ENCODE peak calls at places on chromosomes 3 and 15, in four cellular contexts. One of them, this sample, is unnamed.

GRCh38 chr3:111803123-111803593 is 55.9 kb upstream of the PHLDB2 start:
- DNase-seq in GM18507: no peak
- DNase-seq in T-helper 9 cell: no peak
- DNase-seq in activated naive CD4-positive, alpha-beta T cell treated with anti-CD3 and anti-CD28 coated beads, Interleukin-2, amount 10 ng/mL, durations not matched to agents 7 days and 5 days: no peak
- DNase-seq in this sample: no peak

GRCh38 chr3:64921666-64922065 is 233.9 kb upstream of the ADAMTS9 start:
- DNase-seq in GM18507: no peak
- DNase-seq in T-helper 9 cell: no peak
- DNase-seq in activated naive CD4-positive, alpha-beta T cell treated with anti-CD3 and anti-CD28 coated beads, Interleukin-2, amount 10 ng/mL, durations not matched to agents 7 days and 5 days: no peak
- DNase-seq in this sample: no peak

GRCh38 chr3:24853685-24854341 is 359.2 kb upstream of the THRB start:
- DNase-seq in GM18507: no peak
- DNase-seq in T-helper 9 cell: no peak
- DNase-seq in activated naive CD4-positive, alpha-beta T cell treated with anti-CD3 and anti-CD28 coated beads, Interleukin-2, amount 10 ng/mL, durations not matched to agents 7 days and 5 days: no peak
- DNase-seq in this sample: no peak

GRCh38 chr15:89184886-89185526 is 36.4 kb downstream of the RLBP1 start:
- DNase-seq in GM18507: no peak
- DNase-seq in T-helper 9 cell: no peak
- DNase-seq in activated naive CD4-positive, alpha-beta T cell treated with anti-CD3 and anti-CD28 coated beads, Interleukin-2, amount 10 ng/mL, durations not matched to agents 7 days and 5 days: no peak
- DNase-seq in this sample: no peak

GRCh38 chr15:63501256-63502089 is 2.9 kb upstream of the USP3 start:
- DNase-seq in GM18507: no peak
- DNase-seq in T-helper 9 cell: peak
- DNase-seq in activated naive CD4-positive, alpha-beta T cell treated with anti-CD3 and anti-CD28 coated beads, Interleukin-2, amount 10 ng/mL, durations not matched to agents 7 days and 5 days: peak
- DNase-seq in this sample: no peak

GRCh38 chr3:64539451-64540196 is 148.2 kb downstream of the ADAMTS9 start:
- DNase-seq in GM18507: no peak
- DNase-seq in T-helper 9 cell: no peak
- DNase-seq in activated naive CD4-positive, alpha-beta T cell treated with anti-CD3 and anti-CD28 coated beads, Interleukin-2, amount 10 ng/mL, durations not matched to agents 7 days and 5 days: no peak
- DNase-seq in this sample: no peak

GRCh38 chr3:107236661-107237375 is 140.4 kb upstream of the CCDC54 start:
- DNase-seq in GM18507: no peak
- DNase-seq in T-helper 9 cell: no peak
- DNase-seq in activated naive CD4-positive, alpha-beta T cell treated with anti-CD3 and anti-CD28 coated beads, Interleukin-2, amount 10 ng/mL, durations not matched to agents 7 days and 5 days: no peak
- DNase-seq in this sample: no peak

GRCh38 chr3:135848051-135848450 is 117.5 kb upstream of the PPP2R3A start:
- DNase-seq in GM18507: no peak
- DNase-seq in T-helper 9 cell: no peak
- DNase-seq in activated naive CD4-positive, alpha-beta T cell treated with anti-CD3 and anti-CD28 coated beads, Interleukin-2, amount 10 ng/mL, durations not matched to agents 7 days and 5 days: no peak
- DNase-seq in this sample: no peak

GRCh38 chr3:28252016-28252415 is 10.6 kb downstream of the CMC1 start:
- DNase-seq in GM18507: no peak
- DNase-seq in T-helper 9 cell: no peak
- DNase-seq in activated naive CD4-positive, alpha-beta T cell treated with anti-CD3 and anti-CD28 coated beads, Interleukin-2, amount 10 ng/mL, durations not matched to agents 7 days and 5 days: no peak
- DNase-seq in this sample: no peak

GRCh38 chr3:13079510-13079909 is 6.3 kb upstream of the IQSEC1 start:
- DNase-seq in GM18507: no peak
- DNase-seq in T-helper 9 cell: no peak
- DNase-seq in activated naive CD4-positive, alpha-beta T cell treated with anti-CD3 and anti-CD28 coated beads, Interleukin-2, amount 10 ng/mL, durations not matched to agents 7 days and 5 days: no peak
- DNase-seq in this sample: no peak

GRCh38 chr3:107927361-107928083 is 163.3 kb downstream of the CD47 start:
- DNase-seq in GM18507: peak
- DNase-seq in T-helper 9 cell: peak
- DNase-seq in activated naive CD4-positive, alpha-beta T cell treated with anti-CD3 and anti-CD28 coated beads, Interleukin-2, amount 10 ng/mL, durations not matched to agents 7 days and 5 days: peak
- DNase-seq in this sample: no peak

GRCh38 chr3:25897019-25897418 is 107.1 kb downstream of the OXSM start:
- DNase-seq in GM18507: peak
- DNase-seq in T-helper 9 cell: no peak
- DNase-seq in activated naive CD4-positive, alpha-beta T cell treated with anti-CD3 and anti-CD28 coated beads, Interleukin-2, amount 10 ng/mL, durations not matched to agents 7 days and 5 days: no peak
- DNase-seq in this sample: no peak

GRCh38 chr15:86691091-86691490 is 611.4 kb downstream of the AGBL1 start:
- DNase-seq in GM18507: no peak
- DNase-seq in T-helper 9 cell: no peak
- DNase-seq in activated naive CD4-positive, alpha-beta T cell treated with anti-CD3 and anti-CD28 coated beads, Interleukin-2, amount 10 ng/mL, durations not matched to agents 7 days and 5 days: no peak
- DNase-seq in this sample: no peak

GRCh38 chr3:154229217-154229590 is 95.1 kb downstream of the DHX36 start:
- DNase-seq in GM18507: no peak
- DNase-seq in T-helper 9 cell: no peak
- DNase-seq in activated naive CD4-positive, alpha-beta T cell treated with anti-CD3 and anti-CD28 coated beads, Interleukin-2, amount 10 ng/mL, durations not matched to agents 7 days and 5 days: no peak
- DNase-seq in this sample: no peak

GRCh38 chr15:55407631-55407948 is 569 bp downstream of the CCPG1 start:
- DNase-seq in GM18507: no peak
- DNase-seq in T-helper 9 cell: no peak
- DNase-seq in activated naive CD4-positive, alpha-beta T cell treated with anti-CD3 and anti-CD28 coated beads, Interleukin-2, amount 10 ng/mL, durations not matched to agents 7 days and 5 days: no peak
- DNase-seq in this sample: no peak

GRCh38 chr3:71504250-71505036 is 79.1 kb downstream of the FOXP1 start:
- DNase-seq in GM18507: no peak
- DNase-seq in T-helper 9 cell: no peak
- DNase-seq in activated naive CD4-positive, alpha-beta T cell treated with anti-CD3 and anti-CD28 coated beads, Interleukin-2, amount 10 ng/mL, durations not matched to agents 7 days and 5 days: no peak
- DNase-seq in this sample: no peak

GRCh38 chr15:73495171-73495570 is 52.2 kb downstream of the REC114 start:
- DNase-seq in GM18507: no peak
- DNase-seq in T-helper 9 cell: no peak
- DNase-seq in activated naive CD4-positive, alpha-beta T cell treated with anti-CD3 and anti-CD28 coated beads, Interleukin-2, amount 10 ng/mL, durations not matched to agents 7 days and 5 days: no peak
- DNase-seq in this sample: no peak

GRCh38 chr3:4794798-4795197 is 184.4 kb upstream of the BHLHE40 start:
- DNase-seq in GM18507: no peak
- DNase-seq in T-helper 9 cell: no peak
- DNase-seq in activated naive CD4-positive, alpha-beta T cell treated with anti-CD3 and anti-CD28 coated beads, Interleukin-2, amount 10 ng/mL, durations not matched to agents 7 days and 5 days: no peak
- DNase-seq in this sample: no peak

GRCh38 chr15:57288926-57289650 is 87.2 kb upstream of the CGNL1 start:
- DNase-seq in GM18507: no peak
- DNase-seq in T-helper 9 cell: no peak
- DNase-seq in activated naive CD4-positive, alpha-beta T cell treated with anti-CD3 and anti-CD28 coated beads, Interleukin-2, amount 10 ng/mL, durations not matched to agents 7 days and 5 days: no peak
- DNase-seq in this sample: no peak

GRCh38 chr3:9598783-9599387 is 45.3 kb upstream of the LHFPL4 start:
- DNase-seq in GM18507: no peak
- DNase-seq in T-helper 9 cell: no peak
- DNase-seq in activated naive CD4-positive, alpha-beta T cell treated with anti-CD3 and anti-CD28 coated beads, Interleukin-2, amount 10 ng/mL, durations not matched to agents 7 days and 5 days: no peak
- DNase-seq in this sample: no peak

GRCh38 chr15:93073465-93073952 is 15.5 kb downstream of the RGMA start:
- DNase-seq in GM18507: no peak
- DNase-seq in T-helper 9 cell: no peak
- DNase-seq in activated naive CD4-positive, alpha-beta T cell treated with anti-CD3 and anti-CD28 coated beads, Interleukin-2, amount 10 ng/mL, durations not matched to agents 7 days and 5 days: no peak
- DNase-seq in this sample: no peak

GRCh38 chr15:36959746-36960145 is 140.6 kb downstream of the MEIS2 start:
- DNase-seq in GM18507: no peak
- DNase-seq in T-helper 9 cell: no peak
- DNase-seq in activated naive CD4-positive, alpha-beta T cell treated with anti-CD3 and anti-CD28 coated beads, Interleukin-2, amount 10 ng/mL, durations not matched to agents 7 days and 5 days: no peak
- DNase-seq in this sample: no peak

GRCh38 chr3:122975163-122975923 is 52.2 kb downstream of the SEMA5B start:
- DNase-seq in GM18507: peak
- DNase-seq in T-helper 9 cell: no peak
- DNase-seq in activated naive CD4-positive, alpha-beta T cell treated with anti-CD3 and anti-CD28 coated beads, Interleukin-2, amount 10 ng/mL, durations not matched to agents 7 days and 5 days: peak
- DNase-seq in this sample: no peak

This sample was measured in GM12878.